ENCODE peak calls at places on chromosomes 4 and X, in eight cellular contexts. P is K562; C is astrocyte; M is ovary; D is CD4-positive, CD25-positive, alpha-beta regulatory T cell; N is suprapubic skin; Y is upper lobe of right lung; S is GM23248. V is an unnamed sample. For H3K4me1, the result is how much of the 10 kb centered on the place peaks cover.

GRCh38 chr4:38529189-38530115 is 134.5 kb upstream of the KLF3 start:
- DNase-seq in C (no peak), N (no peak), S (no peak), D (no peak), P (peak), M (no peak), Y (peak), V (peak)

GRCh38 chrX:101062171-101062570 is 10.3 kb upstream of the TRMT2B start:
- DNase-seq in C (no peak), M (no peak), N (no peak), P (no peak), Y (no peak), D (no peak), S (peak), V (no peak)

GRCh38 chr4:139934786-139935330 is 219.1 kb downstream of the MAML3 start:
- DNase-seq in D (no peak), C (no peak), N (no peak), P (no peak), M (no peak), S (no peak), Y (no peak), V (no peak)

GRCh38 chr4:40245794-40246546 is 49.1 kb downstream of the RHOH start:
- DNase-seq in N (no peak), P (no peak), D (no peak), S (no peak), Y (no peak), M (no peak), C (peak), V (no peak)

GRCh38 chrX:49111846-49112245 is 11.7 kb downstream of the GPKOW start:
- DNase-seq in M (no peak), S (no peak), P (no peak), Y (no peak), N (no peak), C (no peak), D (no peak), V (no peak)

GRCh38 chr4:109434007-109434792 is 585 bp downstream of the SEC24B start:
- DNase-seq in Y (peak), P (peak), N (peak), D (no peak), C (peak), S (peak), M (peak), V (peak)

GRCh38 chrX:153934473-153935325 is at the start of gene NAA10:
- DNase-seq in N (peak), Y (peak), P (peak), S (peak), D (peak), C (peak), M (peak), V (peak)

GRCh38 chr4:184103755-184104367 is 113.8 kb downstream of the ENPP6 start:
- DNase-seq in Y (no peak), M (no peak), C (no peak), N (no peak), D (no peak), S (no peak), P (no peak), V (no peak)

GRCh38 chr4:12041828-12042227 is 613.1 kb upstream of the HS3ST1 start:
- DNase-seq in D (no peak), N (no peak), M (no peak), C (no peak), S (no peak), Y (no peak), P (no peak), V (no peak)

GRCh38 chrX:70262952-70263567 is 3.1 kb upstream of the P2RY4 start:
- DNase-seq in C (peak), N (no peak), D (no peak), P (peak), Y (peak), S (peak), M (peak), V (peak)

GRCh38 chr4:65302145-65302544 is 368.1 kb downstream of the EPHA5 start:
- DNase-seq in P (no peak), Y (no peak), C (peak), D (no peak), S (no peak), M (no peak), N (no peak), V (no peak)

GRCh38 chrX:16484338-16484737 is 165.6 kb upstream of the S100G start:
- DNase-seq in N (no peak), M (no peak), P (no peak), C (peak), S (peak), D (no peak), Y (no peak), V (no peak)

GRCh38 chrX:7603387-7603786 is 239.6 kb upstream of the VCX start:
- DNase-seq in M (no peak), Y (no peak), P (no peak), C (no peak), S (no peak), D (no peak), N (no peak), V (no peak)

GRCh38 chr4:106659386-106659785 is 290.8 kb upstream of the GIMD1 start:
- DNase-seq in P (no peak), N (no peak), S (no peak), Y (no peak), D (no peak), M (no peak), C (no peak), V (no peak)

GRCh38 chrX:152915541-152916241 is 17.8 kb downstream of the ZNF185 start:
- DNase-seq in M (no peak), S (peak), N (no peak), P (peak), C (peak), D (no peak), Y (no peak), V (no peak)

GRCh38 chrX:139286342-139286741 is 244.2 kb upstream of the F9 start:
- DNase-seq in P (no peak), S (no peak), M (no peak), N (no peak), Y (no peak), C (no peak), D (no peak), V (no peak)

GRCh38 chrX:17067534-17067933 is 121.1 kb downstream of the REPS2 start:
- DNase-seq in D (no peak), S (no peak), M (no peak), N (no peak), P (no peak), Y (no peak), C (no peak), V (no peak)

GRCh38 chr4:127856485-127857447 is 23.9 kb upstream of the PLK4 start:
- DNase-seq in P (no peak), D (no peak), M (no peak), N (no peak), S (peak), Y (no peak), C (peak), V (no peak)

GRCh38 chr4:3388461-3389185 is 53.1 kb upstream of the HGFAC start:
- DNase-seq in P (no peak), N (no peak), D (no peak), Y (peak), M (peak), C (peak), S (peak), V (peak)

GRCh38 chrX:123648028-123648810 is 84.6 kb downstream of the THOC2 start:
- DNase-seq in N (no peak), M (no peak), S (peak), Y (peak), C (peak), D (no peak), P (no peak), V (no peak)

GRCh38 chr4:38141808-38142500 is 181.8 kb downstream of the PTTG2 start:
- DNase-seq in C (peak), S (peak), M (no peak), N (peak), D (no peak), P (no peak), Y (no peak), V (no peak)

GRCh38 chrX:149825424-149825823 is 43.7 kb downstream of the MAGEA9 start:
- DNase-seq in D (no peak), P (peak), S (peak), C (no peak), M (no peak), Y (no peak), N (no peak), V (peak)

GRCh38 chr4:37989398-37990260 is 29.4 kb downstream of the PTTG2 start:
- DNase-seq in Y (no peak), D (no peak), P (no peak), M (no peak), N (no peak), C (no peak), S (no peak), V (no peak)

GRCh38 chr4:60656171-60656570 is 544.0 kb upstream of the ADGRL3 start:
- DNase-seq in Y (no peak), P (no peak), M (no peak), C (no peak), N (no peak), S (no peak), D (no peak), V (no peak)

GRCh38 chr4:113390850-113391249 is 341.4 kb downstream of the ANK2 start:
- DNase-seq in M (no peak), D (no peak), Y (no peak), P (no peak), S (no peak), C (no peak), N (no peak), V (no peak)

GRCh38 chr4:52548818-52549570 is 110.1 kb downstream of the USP46 start:
- DNase-seq in D (no peak), M (no peak), S (no peak), N (no peak), Y (no peak), P (no peak), C (no peak), V (no peak)

GRCh38 chr4:145774473-145774872 is 94.5 kb downstream of the C4orf51 start:
- DNase-seq in S (no peak), D (no peak), Y (no peak), P (no peak), M (no peak), N (no peak), C (no peak), V (no peak)

GRCh38 chr4:7169134-7169533 is 23.2 kb upstream of the SORCS2 start:
- DNase-seq in D (no peak), Y (peak), C (no peak), P (no peak), S (no peak), M (no peak), N (peak), V (no peak)

GRCh38 chrX:94908648-94909047 is 1234.6 kb downstream of the FAM133A start:
- DNase-seq in P (no peak), N (no peak), C (no peak), Y (no peak), S (no peak), M (no peak), D (no peak), V (no peak)

GRCh38 chrX:65587616-65588526 is 53.3 kb upstream of the LAS1L start:
- DNase-seq in C (no peak), N (peak), M (peak), Y (peak), D (no peak), S (peak), P (peak), V (peak)

GRCh38 chr4:113919611-113920010 is 59.8 kb downstream of the ARSJ start:
- DNase-seq in Y (no peak), S (peak), P (no peak), D (no peak), N (no peak), C (peak), M (no peak), V (no peak)

GRCh38 chrX:81291996-81292395 is 90.1 kb downstream of the SH3BGRL start:
- DNase-seq in P (no peak), D (no peak), C (no peak), N (no peak), Y (no peak), M (no peak), S (no peak), V (no peak)

GRCh38 chr4:86220137-86220536 is 139.7 kb downstream of the MAPK10 start:
- DNase-seq in P (no peak), D (no peak), Y (no peak), C (peak), S (peak), N (no peak), M (no peak), V (no peak)

GRCh38 chr4:53021709-53022108 is 159.6 kb downstream of the RASL11B start:
- DNase-seq in M (no peak), P (no peak), Y (no peak), S (no peak), D (no peak), N (no peak), C (no peak), V (no peak)

GRCh38 chr4:7758444-7758815 is 181.2 kb downstream of the AFAP1 start:
- DNase-seq in M (no peak), D (no peak), C (no peak), P (no peak), Y (no peak), N (no peak), S (no peak), V (peak)

GRCh38 chr4:21248336-21248735 is 548.1 kb downstream of the PACRGL start:
- DNase-seq in S (no peak), C (no peak), D (no peak), M (no peak), Y (no peak), P (no peak), N (no peak), V (no peak)

GRCh38 chr4:182625193-182625592 is 292.0 kb downstream of the DCTD start:
- DNase-seq in C (no peak), M (no peak), Y (no peak), P (no peak), D (no peak), N (no peak), S (no peak), V (no peak)

GRCh38 chr4:182624281-182624680 is 292.9 kb downstream of the DCTD start:
- DNase-seq in S (no peak), C (no peak), D (no peak), M (no peak), P (no peak), N (no peak), Y (no peak), V (no peak)

GRCh38 chr4:182628540-182628939 is 288.6 kb downstream of the DCTD start:
- DNase-seq in M (no peak), D (no peak), P (no peak), C (no peak), Y (no peak), N (no peak), S (no peak), V (no peak)

GRCh38 chr4:182628000-182628399 is 289.2 kb downstream of the DCTD start:
- DNase-seq in D (no peak), Y (no peak), N (no peak), C (no peak), S (no peak), M (no peak), P (no peak), V (no peak)
- H3K4me1 ChIP-seq in D (under half), Y (under half), N (under half), C (under half), S (under half), M (under half), P (under half), V (under half)

DNA sequence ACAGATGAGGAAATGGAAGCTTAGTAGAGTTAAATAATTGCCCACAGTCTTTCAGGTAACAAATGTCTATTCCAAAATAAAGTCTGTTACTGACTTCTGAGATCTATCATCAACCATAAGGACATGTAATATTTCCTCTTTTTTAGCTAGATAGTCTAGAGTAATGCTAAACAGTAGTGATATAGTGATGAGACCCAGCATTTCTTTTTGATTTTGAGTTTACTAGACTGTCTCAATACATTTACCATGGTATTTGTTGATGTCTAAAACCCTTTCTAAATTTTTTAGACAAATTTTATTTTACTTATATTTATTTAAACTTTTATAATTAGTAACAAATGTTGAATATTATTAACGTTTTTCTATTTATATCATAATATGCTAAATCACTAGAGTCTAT is 465.1 kb upstream of the SLIT2 start:
- DNase-seq in C (no peak), P (no peak), Y (no peak), D (no peak), S (no peak), N (no peak), M (no peak), V (no peak)
- H3K27ac ChIP-seq in C (no peak), P (no peak), Y (no peak), D (no peak), S (no peak), N (no peak), M (no peak), V (no peak)

DNA sequence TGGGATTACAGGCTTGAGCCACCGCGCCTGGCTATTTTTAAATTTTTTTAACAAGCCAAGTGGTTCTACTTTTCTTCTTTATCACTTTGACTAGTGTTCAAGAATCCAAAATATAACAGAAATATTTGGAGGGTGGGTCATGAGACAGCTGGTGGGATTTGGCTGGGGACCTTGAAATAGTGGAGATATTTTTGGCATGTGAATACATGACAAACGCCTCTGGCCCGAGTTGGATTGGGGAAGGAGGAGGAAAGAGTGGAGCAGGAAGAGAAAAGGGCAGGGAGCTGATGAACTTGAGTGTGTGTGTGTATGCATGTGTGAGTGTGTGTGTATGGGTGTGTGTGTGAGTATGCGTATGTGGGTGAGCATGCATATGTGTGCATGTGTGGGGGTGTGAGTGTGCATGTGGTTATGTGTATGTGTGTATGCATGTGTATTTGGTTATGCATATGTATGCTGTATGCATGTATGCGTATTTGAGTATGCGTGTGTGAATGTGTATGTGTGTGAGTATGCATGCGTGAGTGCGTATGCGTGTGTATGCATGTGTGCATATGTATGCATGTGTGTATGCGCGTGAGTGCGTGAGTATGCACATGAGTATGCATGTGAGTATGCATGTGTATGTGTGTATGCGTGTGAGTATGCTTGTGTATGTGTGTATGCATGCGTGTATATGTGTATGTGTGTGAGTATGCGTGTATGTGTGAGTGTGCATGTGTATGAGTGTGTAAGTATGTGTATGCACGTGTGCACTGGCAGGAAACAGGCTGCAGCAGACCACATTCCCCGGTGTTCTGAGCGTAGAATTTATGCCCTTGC is 49.6 kb downstream of the JADE1 start:
- DNase-seq in Y (no peak), S (peak), D (no peak), P (no peak), M (peak), N (no peak), C (peak), V (peak)
- H3K4me3 ChIP-seq in Y (no peak), S (no peak), D (no peak), P (no peak), M (no peak), N (no peak), C (no peak), V (no peak)

DNA sequence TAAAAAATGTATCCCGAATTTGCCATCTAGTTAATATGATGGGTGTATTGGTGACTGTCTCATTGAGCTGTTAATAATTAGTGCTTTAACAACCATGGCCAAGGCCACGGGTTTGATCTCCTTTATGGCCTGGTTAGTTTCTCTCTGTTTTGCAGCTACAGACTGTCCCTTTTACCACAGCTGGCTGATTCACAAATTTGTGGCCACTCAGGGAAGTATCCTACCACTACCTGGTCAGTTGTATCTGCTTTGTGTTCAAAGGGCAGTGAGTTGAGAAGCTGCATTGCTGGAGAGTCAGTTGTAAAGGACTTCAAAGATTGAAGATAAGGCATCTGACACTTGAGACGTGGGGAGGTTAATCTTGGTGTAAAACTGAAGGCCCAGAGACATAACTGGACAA is 219.1 kb upstream of the BMP3 start:
- DNase-seq in M (no peak), D (no peak), S (no peak), N (no peak), P (no peak), Y (no peak), C (no peak), V (no peak)
- H3K4me1 ChIP-seq in M (under half), D (under half), S (under half), N (under half), P (under half), Y (under half), C (under half), V (under half)

DNA sequence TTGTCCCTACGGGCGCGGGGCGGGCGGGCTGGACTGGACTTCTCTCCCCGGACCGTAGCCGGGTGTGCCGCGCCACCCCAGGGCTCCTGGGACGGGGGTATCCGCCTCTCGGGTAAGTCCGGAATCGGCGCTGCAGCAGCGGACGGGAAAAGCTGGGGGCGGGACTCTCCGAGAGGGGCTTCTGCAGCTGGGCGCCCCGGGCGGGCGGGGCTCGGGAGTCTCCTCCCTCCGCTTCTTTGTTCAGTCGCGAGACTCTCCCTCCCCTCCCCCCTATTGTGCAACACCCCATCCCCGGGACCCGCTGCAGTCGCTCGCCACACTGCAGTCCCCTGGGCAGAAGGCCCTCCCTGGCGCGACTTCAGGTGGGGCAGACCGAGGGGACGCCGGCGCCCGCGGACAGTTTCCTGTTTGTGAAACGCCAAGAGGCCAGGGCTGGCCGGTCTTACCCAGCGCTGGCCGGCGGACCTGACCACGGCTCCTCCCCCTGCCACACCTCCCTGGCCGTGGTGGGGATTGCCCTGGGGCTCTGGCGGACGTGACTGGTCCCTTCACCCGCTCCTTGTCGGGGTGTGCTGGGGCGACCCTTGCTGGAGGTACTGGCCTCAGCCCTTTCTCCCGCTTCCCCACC is 966 bp downstream of the CCNG2 start:
- DNase-seq in S (peak), Y (peak), P (peak), N (peak), M (peak), C (peak), D (peak), V (peak)
- H3K27ac ChIP-seq in S (peak), Y (peak), P (peak), N (peak), M (peak), C (peak), D (peak), V (peak)

GRCh38 chr4:98611649-98612317 is 46.6 kb downstream of the TSPAN5 start:
- DNase-seq in Y (no peak), D (no peak), M (no peak), P (no peak), C (no peak), N (no peak), S (no peak), V (no peak)
- H3K4me3 ChIP-seq in Y (no peak), D (no peak), M (no peak), P (no peak), C (no peak), N (no peak), S (no peak), V (no peak)

V was measured in right cardiac atrium.